ENCODE peak calls at places on chromosomes 3 and 15, in five cellular contexts. S, H, D, U and O are unnamed samples.

GRCh38 chr3:42037318-42037945 is 53.7 kb upstream of the TRAK1 start:
- DNase-seq in H (no peak), D (no peak), U (no peak), S (no peak), O (no peak)

GRCh38 chr3:127672429-127673190 is at the start of gene ABTB1:
- DNase-seq in H (no peak), D (peak), U (peak), S (peak), O (peak)

GRCh38 chr15:99125061-99125990 is 20.4 kb downstream of the SYNM start:
- DNase-seq in D (no peak), S (no peak), H (no peak), U (peak), O (peak)

GRCh38 chr15:79170256-79170664 is 79.7 kb upstream of the RASGRF1 start:
- DNase-seq in H (peak), D (peak), S (no peak), U (peak), O (no peak)

GRCh38 chr3:162774613-162775100 is 1278.0 kb downstream of the OTOL1 start:
- DNase-seq in U (no peak), S (no peak), D (no peak), H (no peak), O (no peak)

GRCh38 chr3:75012791-75013190 is 398.3 kb upstream of the CNTN3 start:
- DNase-seq in D (no peak), U (no peak), S (no peak), H (no peak), O (no peak)

GRCh38 chr15:39131605-39132004 is 449.3 kb upstream of the THBS1 start:
- DNase-seq in S (no peak), D (peak), H (no peak), U (no peak), O (no peak)

GRCh38 chr15:64361259-64361658 is 5.3 kb upstream of the CSNK1G1 start:
- DNase-seq in S (no peak), U (no peak), H (no peak), D (no peak), O (no peak)

GRCh38 chr3:50119786-50120185 is 31.1 kb downstream of the RBM5 start:
- DNase-seq in D (no peak), S (no peak), U (no peak), H (no peak), O (no peak)

GRCh38 chr3:60314064-60314463 is 937.2 kb downstream of the FHIT start:
- DNase-seq in U (no peak), H (no peak), S (no peak), D (no peak), O (no peak)

GRCh38 chr3:196976891-196977420 is 8.3 kb upstream of the PIGZ start:
- DNase-seq in D (no peak), S (no peak), H (no peak), U (no peak), O (no peak)

GRCh38 chr3:196322-197153 is at the start of gene CHL1:
- DNase-seq in U (no peak), S (peak), D (no peak), H (no peak), O (no peak)

GRCh38 chr3:171306631-171307030 is 153.6 kb downstream of the TNIK start:
- DNase-seq in U (peak), S (no peak), D (peak), H (peak), O (peak)

GRCh38 chr15:71718116-71718910 is 92.0 kb upstream of the NR2E3 start:
- DNase-seq in H (no peak), U (no peak), S (no peak), D (no peak), O (no peak)

GRCh38 chr3:9422712-9423424 is 25.5 kb downstream of the SETD5 start:
- DNase-seq in S (peak), U (peak), D (peak), H (peak), O (peak)

GRCh38 chr15:79310985-79311900 is at the start of gene TMED3:
- DNase-seq in H (peak), U (no peak), S (peak), D (peak), O (peak)

GRCh38 chr3:98705694-98706093 is 57.4 kb upstream of the ST3GAL6 start:
- DNase-seq in S (no peak), H (no peak), D (no peak), U (no peak), O (no peak)
- TF ChIP-seq CTCF in S (no peak), H (peak), D (peak), U (no peak), O (no peak)

GRCh38 chr3:138356666-138357409 is 8.5 kb downstream of the MRAS start:
- DNase-seq in H (no peak), U (no peak), D (no peak), S (no peak), O (no peak)
- TF ChIP-seq CTCF in H (no peak), U (no peak), D (no peak), S (no peak), O (no peak)

DNA sequence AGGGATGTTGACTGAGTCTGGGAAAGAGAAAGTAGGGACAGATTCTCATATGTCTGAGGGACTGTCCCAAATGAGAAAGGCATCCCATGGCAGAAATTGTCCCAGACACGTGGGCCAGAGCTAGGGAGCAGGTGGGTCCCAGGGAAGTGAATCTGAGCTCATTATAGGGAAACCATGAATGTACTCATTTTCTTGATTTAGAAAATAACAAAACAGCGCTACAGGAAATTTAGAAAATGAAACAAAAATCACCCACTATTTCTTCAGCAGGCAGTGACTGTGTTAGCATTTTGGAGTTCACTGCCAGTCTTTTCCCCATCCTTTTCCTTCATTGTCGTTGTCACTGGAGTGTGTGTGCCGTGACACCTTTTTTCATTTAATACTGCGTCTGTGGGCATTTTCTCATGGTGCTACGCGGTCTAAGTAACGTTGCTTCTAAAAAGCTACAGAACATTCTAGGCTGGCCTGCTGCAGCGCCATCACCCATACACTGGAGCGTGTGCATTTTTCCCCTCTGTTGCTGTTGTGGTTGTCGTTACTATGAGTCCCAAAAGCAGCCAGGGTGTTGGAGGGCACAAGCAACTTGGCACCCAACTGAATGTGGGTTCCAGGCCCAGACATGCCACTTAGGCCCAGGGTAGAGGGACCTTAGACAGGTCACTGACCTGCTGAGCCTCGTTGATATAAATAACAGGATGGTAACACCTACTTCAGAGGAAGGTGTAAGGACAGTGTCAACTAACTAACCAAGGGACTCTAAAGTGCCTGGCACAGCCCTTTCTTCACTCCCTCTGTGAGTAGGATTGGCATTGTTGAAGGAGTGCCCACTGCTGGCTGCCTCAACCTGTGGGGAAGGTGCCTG is 3.2 kb downstream of the CSK start:
- DNase-seq in D (no peak), S (no peak), U (no peak), H (no peak), O (no peak)
- TF ChIP-seq CTCF in D (no peak), S (no peak), U (no peak), H (no peak), O (no peak)

GRCh38 chr3:13668136-13668535 is 119.2 kb downstream of the FBLN2 start:
- DNase-seq in S (no peak), U (no peak), H (no peak), D (no peak), O (no peak)

GRCh38 chr3:13665582-13666226 is 116.8 kb downstream of the FBLN2 start:
- DNase-seq in H (no peak), S (no peak), D (no peak), U (no peak), O (no peak)

GRCh38 chr3:13669457-13669856 is 120.5 kb downstream of the FBLN2 start:
- DNase-seq in H (no peak), U (no peak), D (no peak), S (no peak), O (no peak)

GRCh38 chr3:13666227-13666619 is 117.3 kb downstream of the FBLN2 start:
- DNase-seq in S (no peak), U (no peak), H (no peak), D (no peak), O (no peak)

DNA sequence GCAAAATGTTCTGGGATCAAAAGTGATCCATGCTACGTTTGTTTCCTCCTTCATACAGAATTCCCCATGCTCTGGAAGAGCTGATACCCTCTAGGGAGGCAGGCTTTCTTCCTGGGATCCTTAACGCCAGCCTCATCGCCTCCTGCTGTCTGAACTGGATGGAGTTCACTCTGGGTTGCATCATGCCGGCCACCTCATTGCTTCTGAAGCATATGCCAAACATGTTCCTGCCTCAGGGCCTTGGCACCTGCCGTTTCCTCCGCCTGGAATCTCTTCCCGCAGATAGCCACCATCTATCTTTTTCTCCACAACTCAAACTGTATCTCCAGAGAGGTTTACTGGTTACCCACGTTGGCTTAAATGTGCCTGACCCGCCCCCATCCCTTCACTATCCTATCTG is 118.4 kb downstream of the FBLN2 start:
- DNase-seq in S (no peak), D (no peak), H (no peak), U (no peak), O (no peak)
- TF ChIP-seq CTCF in S (no peak), D (no peak), H (peak), U (no peak), O (no peak)